ENCODE peak calls at places on chromosomes 7 and 10, in ten cellular contexts. U is stimulated activated CD4-positive, alpha-beta T cell treated with anti-CD3 and anti-CD28 coated beads, TNF-alpha, amount 100 ng/mL, for 4 hours; S is H54; M is heart right ventricle; W is iPS-NIHi11; C is occipital lobe; H is progenitor cell of endocrine pancreas; Y is posterior cingulate gyrus; L is tibial artery; G is NCI-H1105. J is an unnamed sample.

GRCh38 chr10:14137391-14137790 is 193.3 kb downstream of the FRMD4A start:
- DNase-seq in U (no peak), S (no peak), M (no peak), W (no peak), C (no peak), H (no peak), Y (no peak), L (no peak), G (no peak), J (no peak)

GRCh38 chr10:103928784-103929183 is 10.8 kb upstream of the STN1 start:
- DNase-seq in U (no peak), S (no peak), M (no peak), W (no peak), C (no peak), H (no peak), Y (no peak), L (no peak), G (no peak), J (no peak)

GRCh38 chr7:106058925-106059324 is 53.2 kb downstream of the SYPL1 start:
- DNase-seq in U (no peak), S (no peak), M (no peak), W (no peak), C (no peak), H (no peak), Y (no peak), L (no peak), G (no peak), J (no peak)

GRCh38 chr10:86357676-86358075 is 8.9 kb downstream of the GRID1 start:
- DNase-seq in U (no peak), S (no peak), M (no peak), W (no peak), C (no peak), H (no peak), Y (peak), L (no peak), G (no peak), J (no peak)

GRCh38 chr10:124912052-124912435 is 29.9 kb upstream of the ZRANB1 start:
- DNase-seq in U (no peak), S (no peak), M (no peak), W (no peak), C (no peak), H (no peak), Y (no peak), L (no peak), G (no peak), J (no peak)

GRCh38 chr10:128633864-128634541 is 507.8 kb upstream of the MKI67 start:
- DNase-seq in U (no peak), S (no peak), M (no peak), W (no peak), C (no peak), H (no peak), Y (no peak), L (no peak), G (no peak), J (no peak)

GRCh38 chr7:140021603-140022002 is 41.1 kb downstream of the PARP12 start:
- DNase-seq in U (no peak), S (no peak), M (no peak), W (no peak), C (no peak), H (no peak), Y (no peak), L (no peak), G (no peak), J (no peak)

GRCh38 chr7:50818324-50818723 is 35.6 kb upstream of the GRB10 start:
- DNase-seq in U (no peak), S (no peak), M (no peak), W (no peak), C (no peak), H (no peak), Y (no peak), L (no peak), G (no peak), J (no peak)

GRCh38 chr10:29238531-29239080 is 50.3 kb upstream of the LYZL1 start:
- DNase-seq in U (no peak), S (no peak), M (no peak), W (no peak), C (no peak), H (no peak), Y (no peak), L (no peak), G (no peak), J (no peak)

GRCh38 chr7:127938588-127938987 is 92.6 kb downstream of the LRRC4 start:
- DNase-seq in U (no peak), S (peak), M (no peak), W (no peak), C (no peak), H (no peak), Y (no peak), L (no peak), G (no peak), J (no peak)

GRCh38 chr10:129670124-129670523 is 203.1 kb downstream of the MGMT start:
- DNase-seq in U (no peak), S (no peak), M (no peak), W (no peak), C (no peak), H (no peak), Y (no peak), L (no peak), G (no peak), J (no peak)